ENCODE peak calls at places on chromosomes 12 and 14, in eight cellular contexts. One of them, this sample, is unnamed.

GRCh38 chr12:115752913-115753726 is 524.4 kb downstream of the MED13L start:
- DNase-seq in AG04449: peak
- DNase-seq in HFF-Myc: peak
- DNase-seq in left ventricle myocardium inferior: no peak
- DNase-seq in fibroblast of lung: peak
- DNase-seq in astrocyte of the cerebellum: peak
- DNase-seq in heart left ventricle: peak
- DNase-seq in testis: peak
- DNase-seq in this sample: no peak

GRCh38 chr14:32744811-32745445 is 193.8 kb upstream of the NPAS3 start:
- DNase-seq in left ventricle myocardium inferior: no peak
- DNase-seq in testis: no peak
- DNase-seq in astrocyte of the cerebellum: no peak
- DNase-seq in fibroblast of lung: no peak
- DNase-seq in AG04449: no peak
- DNase-seq in HFF-Myc: no peak
- DNase-seq in heart left ventricle: no peak
- DNase-seq in this sample: no peak

GRCh38 chr12:60172266-60172665 is 576.4 kb downstream of the SLC16A7 start:
- DNase-seq in left ventricle myocardium inferior: no peak
- DNase-seq in AG04449: no peak
- DNase-seq in fibroblast of lung: no peak
- DNase-seq in HFF-Myc: no peak
- DNase-seq in heart left ventricle: no peak
- DNase-seq in astrocyte of the cerebellum: no peak
- DNase-seq in testis: no peak
- DNase-seq in this sample: no peak

GRCh38 chr14:79630561-79630960 is 580.7 kb downstream of the DIO2 start:
- DNase-seq in astrocyte of the cerebellum: no peak
- DNase-seq in testis: no peak
- DNase-seq in fibroblast of lung: no peak
- DNase-seq in heart left ventricle: no peak
- DNase-seq in AG04449: no peak
- DNase-seq in HFF-Myc: no peak
- DNase-seq in left ventricle myocardium inferior: no peak
- DNase-seq in this sample: no peak

GRCh38 chr12:12736759-12737676 is 19.9 kb downstream of the CDKN1B start:
- DNase-seq in heart left ventricle: no peak
- DNase-seq in AG04449: no peak
- DNase-seq in HFF-Myc: no peak
- DNase-seq in testis: no peak
- DNase-seq in fibroblast of lung: peak
- DNase-seq in astrocyte of the cerebellum: no peak
- DNase-seq in left ventricle myocardium inferior: no peak
- DNase-seq in this sample: no peak

GRCh38 chr12:82708507-82708906 is 21.8 kb downstream of the TMTC2 start:
- DNase-seq in heart left ventricle: peak
- DNase-seq in testis: peak
- DNase-seq in HFF-Myc: no peak
- DNase-seq in AG04449: no peak
- DNase-seq in astrocyte of the cerebellum: no peak
- DNase-seq in fibroblast of lung: peak
- DNase-seq in left ventricle myocardium inferior: peak
- DNase-seq in this sample: no peak

GRCh38 chr12:57158186-57158585 is 10.8 kb upstream of the LRP1-AS start:
- DNase-seq in left ventricle myocardium inferior: no peak
- DNase-seq in HFF-Myc: no peak
- DNase-seq in astrocyte of the cerebellum: no peak
- DNase-seq in AG04449: no peak
- DNase-seq in fibroblast of lung: no peak
- DNase-seq in heart left ventricle: no peak
- DNase-seq in testis: no peak
- DNase-seq in this sample: no peak

GRCh38 chr12:21566223-21566906 is 38.3 kb downstream of the GYS2 start:
- DNase-seq in astrocyte of the cerebellum: no peak
- DNase-seq in HFF-Myc: no peak
- DNase-seq in heart left ventricle: no peak
- DNase-seq in AG04449: no peak
- DNase-seq in testis: no peak
- DNase-seq in fibroblast of lung: peak
- DNase-seq in left ventricle myocardium inferior: no peak
- DNase-seq in this sample: no peak

GRCh38 chr12:22100952-22101748 is 55.1 kb downstream of the CMAS start:
- DNase-seq in fibroblast of lung: peak
- DNase-seq in HFF-Myc: peak
- DNase-seq in testis: peak
- DNase-seq in astrocyte of the cerebellum: peak
- DNase-seq in left ventricle myocardium inferior: no peak
- DNase-seq in heart left ventricle: peak
- DNase-seq in AG04449: peak
- DNase-seq in this sample: no peak

GRCh38 chr12:10033783-10034381 is 3.4 kb downstream of the CLEC9A start:
- DNase-seq in astrocyte of the cerebellum: no peak
- DNase-seq in AG04449: no peak
- DNase-seq in HFF-Myc: peak
- DNase-seq in heart left ventricle: no peak
- DNase-seq in fibroblast of lung: peak
- DNase-seq in testis: no peak
- DNase-seq in left ventricle myocardium inferior: no peak
- DNase-seq in this sample: no peak

GRCh38 chr14:58638231-58639205 is 756 bp downstream of the DACT1 start:
- DNase-seq in HFF-Myc: no peak
- DNase-seq in AG04449: no peak
- DNase-seq in fibroblast of lung: peak
- DNase-seq in astrocyte of the cerebellum: no peak
- DNase-seq in heart left ventricle: peak
- DNase-seq in left ventricle myocardium inferior: peak
- DNase-seq in testis: peak
- DNase-seq in this sample: peak

GRCh38 chr14:80621701-80622100 is 319.8 kb downstream of the CEP128 start:
- DNase-seq in fibroblast of lung: peak
- DNase-seq in AG04449: no peak
- DNase-seq in testis: no peak
- DNase-seq in left ventricle myocardium inferior: no peak
- DNase-seq in HFF-Myc: peak
- DNase-seq in heart left ventricle: no peak
- DNase-seq in astrocyte of the cerebellum: no peak
- DNase-seq in this sample: no peak

GRCh38 chr12:101551362-101552114 is 43.2 kb upstream of the MYBPC1 start:
- DNase-seq in HFF-Myc: no peak
- DNase-seq in heart left ventricle: no peak
- DNase-seq in testis: no peak
- DNase-seq in fibroblast of lung: no peak
- DNase-seq in AG04449: no peak
- DNase-seq in left ventricle myocardium inferior: no peak
- DNase-seq in astrocyte of the cerebellum: no peak
- DNase-seq in this sample: no peak

GRCh38 chr12:60070541-60070940 is 474.7 kb downstream of the SLC16A7 start:
- DNase-seq in testis: no peak
- DNase-seq in heart left ventricle: no peak
- DNase-seq in astrocyte of the cerebellum: no peak
- DNase-seq in HFF-Myc: no peak
- DNase-seq in AG04449: no peak
- DNase-seq in left ventricle myocardium inferior: no peak
- DNase-seq in fibroblast of lung: no peak
- DNase-seq in this sample: no peak

GRCh38 chr12:86660488-86661171 is 404.4 kb upstream of the MGAT4C start:
- DNase-seq in testis: no peak
- DNase-seq in heart left ventricle: no peak
- DNase-seq in AG04449: peak
- DNase-seq in left ventricle myocardium inferior: no peak
- DNase-seq in astrocyte of the cerebellum: no peak
- DNase-seq in HFF-Myc: peak
- DNase-seq in fibroblast of lung: peak
- DNase-seq in this sample: no peak

GRCh38 chr12:70719672-70720420 is 82.6 kb upstream of the PTPRB start:
- DNase-seq in left ventricle myocardium inferior: peak
- DNase-seq in fibroblast of lung: peak
- DNase-seq in HFF-Myc: no peak
- DNase-seq in AG04449: peak
- DNase-seq in testis: peak
- DNase-seq in heart left ventricle: peak
- DNase-seq in astrocyte of the cerebellum: peak
- DNase-seq in this sample: peak

GRCh38 chr14:26527095-26527494 is 70.7 kb downstream of the NOVA1 start:
- DNase-seq in testis: no peak
- DNase-seq in left ventricle myocardium inferior: no peak
- DNase-seq in HFF-Myc: no peak
- DNase-seq in astrocyte of the cerebellum: no peak
- DNase-seq in heart left ventricle: no peak
- DNase-seq in fibroblast of lung: no peak
- DNase-seq in AG04449: no peak
- DNase-seq in this sample: no peak

GRCh38 chr12:62214847-62215246 is 45.4 kb upstream of the USP15 start:
- DNase-seq in astrocyte of the cerebellum: no peak
- DNase-seq in HFF-Myc: no peak
- DNase-seq in fibroblast of lung: no peak
- DNase-seq in heart left ventricle: no peak
- DNase-seq in AG04449: no peak
- DNase-seq in testis: no peak
- DNase-seq in left ventricle myocardium inferior: no peak
- DNase-seq in this sample: no peak

GRCh38 chr12:62217466-62218194 is 42.6 kb upstream of the USP15 start:
- DNase-seq in fibroblast of lung: no peak
- DNase-seq in HFF-Myc: no peak
- DNase-seq in testis: no peak
- DNase-seq in left ventricle myocardium inferior: no peak
- DNase-seq in AG04449: no peak
- DNase-seq in astrocyte of the cerebellum: no peak
- DNase-seq in heart left ventricle: no peak
- DNase-seq in this sample: no peak

GRCh38 chr12:62210422-62210821 is 49.8 kb upstream of the USP15 start:
- DNase-seq in HFF-Myc: peak
- DNase-seq in astrocyte of the cerebellum: peak
- DNase-seq in testis: peak
- DNase-seq in heart left ventricle: no peak
- DNase-seq in left ventricle myocardium inferior: peak
- DNase-seq in AG04449: no peak
- DNase-seq in fibroblast of lung: peak
- DNase-seq in this sample: no peak

GRCh38 chr12:62211510-62211909 is 48.7 kb upstream of the USP15 start:
- DNase-seq in fibroblast of lung: no peak
- DNase-seq in HFF-Myc: no peak
- DNase-seq in AG04449: no peak
- DNase-seq in astrocyte of the cerebellum: no peak
- DNase-seq in testis: no peak
- DNase-seq in heart left ventricle: no peak
- DNase-seq in left ventricle myocardium inferior: no peak
- DNase-seq in this sample: no peak

DNA sequence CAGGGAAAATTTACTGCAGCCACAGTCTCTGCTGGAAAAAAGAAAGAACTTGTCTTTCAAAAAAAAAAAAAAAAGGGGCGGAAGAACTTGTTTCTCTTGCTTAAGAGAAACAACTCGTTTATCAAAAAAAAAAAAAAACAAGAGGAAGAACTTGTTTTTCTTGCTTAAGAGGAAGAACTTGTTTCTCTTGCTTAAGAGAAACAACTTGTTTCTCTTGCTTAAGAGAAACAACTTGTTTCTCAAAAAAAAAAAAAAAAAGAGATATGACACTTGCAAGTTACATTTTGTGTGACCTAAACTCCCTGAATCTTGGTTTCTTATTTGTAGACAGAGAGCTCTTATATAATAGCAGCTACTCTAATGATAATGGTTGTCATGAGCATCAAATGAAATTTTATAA is 44.7 kb upstream of the USP15 start:
- DNase-seq in HFF-Myc: no peak
- DNase-seq in heart left ventricle: no peak
- DNase-seq in fibroblast of lung: no peak
- DNase-seq in testis: no peak
- DNase-seq in left ventricle myocardium inferior: no peak
- DNase-seq in AG04449: no peak
- DNase-seq in astrocyte of the cerebellum: no peak
- DNase-seq in this sample: no peak
- H3K4me3 ChIP-seq in HFF-Myc: no peak
- H3K4me3 ChIP-seq in heart left ventricle: no peak
- H3K4me3 ChIP-seq in fibroblast of lung: no peak
- H3K4me3 ChIP-seq in testis: no peak
- H3K4me3 ChIP-seq in left ventricle myocardium inferior: no peak
- H3K4me3 ChIP-seq in AG04449: no peak
- H3K4me3 ChIP-seq in astrocyte of the cerebellum: no peak
- H3K4me3 ChIP-seq in this sample: no peak

GRCh38 chr12:89156324-89156723 is 196.0 kb downstream of the DUSP6 start:
- DNase-seq in HFF-Myc: no peak
- DNase-seq in testis: no peak
- DNase-seq in fibroblast of lung: no peak
- DNase-seq in astrocyte of the cerebellum: no peak
- DNase-seq in left ventricle myocardium inferior: no peak
- DNase-seq in heart left ventricle: no peak
- DNase-seq in AG04449: no peak
- DNase-seq in this sample: no peak
- H3K4me3 ChIP-seq in HFF-Myc: no peak
- H3K4me3 ChIP-seq in testis: no peak
- H3K4me3 ChIP-seq in fibroblast of lung: no peak
- H3K4me3 ChIP-seq in astrocyte of the cerebellum: no peak
- H3K4me3 ChIP-seq in left ventricle myocardium inferior: no peak
- H3K4me3 ChIP-seq in heart left ventricle: no peak
- H3K4me3 ChIP-seq in AG04449: no peak
- H3K4me3 ChIP-seq in this sample: no peak

DNA sequence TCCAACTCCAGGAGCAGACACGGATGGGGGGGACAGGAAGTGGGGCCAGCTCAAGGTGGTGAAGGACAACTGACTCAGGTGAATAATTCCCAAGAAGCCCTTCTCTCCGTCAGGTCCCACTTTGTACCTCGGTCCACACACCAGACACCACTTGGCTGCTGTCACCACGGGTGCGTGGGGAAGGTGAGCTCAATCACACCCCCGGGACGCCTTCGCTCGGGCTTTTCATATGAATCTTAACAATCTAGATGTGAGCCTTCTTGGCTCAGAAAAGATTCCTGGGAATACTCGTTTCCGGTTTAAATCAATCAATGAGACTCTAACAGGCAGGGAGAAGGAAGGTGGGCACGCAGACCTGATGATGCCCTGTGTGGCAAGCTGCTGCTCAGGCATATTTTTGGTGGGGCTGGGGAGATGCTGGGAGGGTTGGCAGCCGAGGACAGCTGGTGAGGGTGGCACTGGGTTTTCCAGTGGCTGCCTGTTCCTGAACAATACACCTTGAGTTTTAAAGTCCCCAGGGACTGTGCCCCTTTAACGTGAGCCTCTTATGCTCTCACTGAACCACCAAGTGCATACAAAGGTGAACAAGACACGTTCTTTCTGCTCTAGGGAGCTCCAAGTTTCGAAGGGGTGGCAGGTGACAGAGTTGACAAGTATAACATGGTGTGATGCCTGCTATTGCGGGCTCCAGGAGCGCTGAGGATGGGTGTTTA is 5.1 kb downstream of the TESC start:
- DNase-seq in HFF-Myc: no peak
- DNase-seq in astrocyte of the cerebellum: no peak
- DNase-seq in AG04449: no peak
- DNase-seq in fibroblast of lung: no peak
- DNase-seq in heart left ventricle: no peak
- DNase-seq in left ventricle myocardium inferior: no peak
- DNase-seq in testis: no peak
- DNase-seq in this sample: peak
- H3K4me3 ChIP-seq in HFF-Myc: no peak
- H3K4me3 ChIP-seq in astrocyte of the cerebellum: no peak
- H3K4me3 ChIP-seq in AG04449: no peak
- H3K4me3 ChIP-seq in fibroblast of lung: no peak
- H3K4me3 ChIP-seq in heart left ventricle: no peak
- H3K4me3 ChIP-seq in left ventricle myocardium inferior: no peak
- H3K4me3 ChIP-seq in testis: no peak
- H3K4me3 ChIP-seq in this sample: no peak

GRCh38 chr14:66739826-66740225 is 231.9 kb downstream of the GPHN start:
- DNase-seq in fibroblast of lung: no peak
- DNase-seq in heart left ventricle: no peak
- DNase-seq in astrocyte of the cerebellum: no peak
- DNase-seq in AG04449: no peak
- DNase-seq in left ventricle myocardium inferior: no peak
- DNase-seq in testis: no peak
- DNase-seq in HFF-Myc: no peak
- DNase-seq in this sample: no peak

GRCh38 chr14:66735853-66736252 is 227.9 kb downstream of the GPHN start:
- DNase-seq in heart left ventricle: no peak
- DNase-seq in fibroblast of lung: no peak
- DNase-seq in HFF-Myc: no peak
- DNase-seq in testis: no peak
- DNase-seq in left ventricle myocardium inferior: no peak
- DNase-seq in astrocyte of the cerebellum: no peak
- DNase-seq in AG04449: no peak
- DNase-seq in this sample: no peak
- H3K4me3 ChIP-seq in heart left ventricle: no peak
- H3K4me3 ChIP-seq in fibroblast of lung: no peak
- H3K4me3 ChIP-seq in HFF-Myc: no peak
- H3K4me3 ChIP-seq in testis: no peak
- H3K4me3 ChIP-seq in left ventricle myocardium inferior: no peak
- H3K4me3 ChIP-seq in astrocyte of the cerebellum: no peak
- H3K4me3 ChIP-seq in AG04449: no peak
- H3K4me3 ChIP-seq in this sample: no peak